ENCODE peak calls at places on chromosomes 4 and X, in eight cellular contexts. One of them, this sample, is unnamed.

GRCh38 chr4:91426725-91427124 is 877.0 kb upstream of the GRID2 start:
- DNase-seq in cardiac fibroblast: no peak
- DNase-seq in IMR-90: no peak
- DNase-seq in fibroblast of pulmonary artery: no peak
- DNase-seq in testis: no peak
- DNase-seq in mucosa of descending colon: no peak
- DNase-seq in K562: no peak
- DNase-seq in colonic mucosa: no peak
- DNase-seq in this sample: no peak

GRCh38 chrX:41337140-41337539 is 3.2 kb downstream of the DDX3X start:
- DNase-seq in cardiac fibroblast: no peak
- DNase-seq in testis: no peak
- DNase-seq in mucosa of descending colon: no peak
- DNase-seq in fibroblast of pulmonary artery: no peak
- DNase-seq in colonic mucosa: no peak
- DNase-seq in K562: no peak
- DNase-seq in IMR-90: peak; percentile 7
- DNase-seq in this sample: no peak

GRCh38 chrX:118523920-118524319 is 28.3 kb downstream of the DOCK11 start:
- DNase-seq in K562: no peak
- DNase-seq in IMR-90: no peak
- DNase-seq in fibroblast of pulmonary artery: no peak
- DNase-seq in colonic mucosa: no peak
- DNase-seq in cardiac fibroblast: no peak
- DNase-seq in testis: no peak
- DNase-seq in mucosa of descending colon: no peak
- DNase-seq in this sample: no peak

GRCh38 chrX:26442340-26442739 is 226.4 kb downstream of the MAGEB5 start:
- DNase-seq in mucosa of descending colon: no peak
- DNase-seq in fibroblast of pulmonary artery: peak; percentile 44
- DNase-seq in colonic mucosa: no peak
- DNase-seq in IMR-90: peak; percentile 26
- DNase-seq in K562: no peak
- DNase-seq in testis: peak; percentile 13
- DNase-seq in cardiac fibroblast: peak; percentile 2
- DNase-seq in this sample: no peak

GRCh38 chrX:87409113-87409841 is 108.3 kb upstream of the KLHL4 start:
- DNase-seq in testis: peak; percentile 81
- DNase-seq in fibroblast of pulmonary artery: peak; percentile 95
- DNase-seq in mucosa of descending colon: peak; percentile 47
- DNase-seq in cardiac fibroblast: peak; percentile 95
- DNase-seq in IMR-90: peak; percentile 24
- DNase-seq in K562: peak; percentile 10
- DNase-seq in colonic mucosa: peak; percentile 18
- DNase-seq in this sample: no peak

GRCh38 chr4:146098978-146099377 is 76.5 kb upstream of the LSM6 start:
- DNase-seq in colonic mucosa: no peak
- DNase-seq in K562: no peak
- DNase-seq in mucosa of descending colon: no peak
- DNase-seq in IMR-90: no peak
- DNase-seq in fibroblast of pulmonary artery: no peak
- DNase-seq in testis: no peak
- DNase-seq in cardiac fibroblast: no peak
- DNase-seq in this sample: no peak

GRCh38 chr4:110165382-110166285 is 32.8 kb downstream of the ELOVL6 start:
- DNase-seq in fibroblast of pulmonary artery: peak; percentile 39
- DNase-seq in testis: no peak
- DNase-seq in K562: no peak
- DNase-seq in colonic mucosa: peak; percentile 48
- DNase-seq in mucosa of descending colon: no peak
- DNase-seq in IMR-90: peak; percentile 83
- DNase-seq in cardiac fibroblast: peak; percentile 35
- DNase-seq in this sample: peak; percentile 22

GRCh38 chrX:51798701-51799100 is 55.5 kb downstream of the GSPT2 start:
- DNase-seq in testis: no peak
- DNase-seq in IMR-90: no peak
- DNase-seq in cardiac fibroblast: no peak
- DNase-seq in fibroblast of pulmonary artery: no peak
- DNase-seq in colonic mucosa: no peak
- DNase-seq in mucosa of descending colon: no peak
- DNase-seq in K562: no peak
- DNase-seq in this sample: no peak

GRCh38 chr4:71545168-71545567 is 206.3 kb downstream of the SLC4A4 start:
- DNase-seq in fibroblast of pulmonary artery: peak; percentile 7
- DNase-seq in testis: no peak
- DNase-seq in K562: no peak
- DNase-seq in cardiac fibroblast: no peak
- DNase-seq in IMR-90: peak; percentile 59
- DNase-seq in colonic mucosa: no peak
- DNase-seq in mucosa of descending colon: no peak
- DNase-seq in this sample: no peak

GRCh38 chr4:131091896-131092295 is 1995.9 kb downstream of the C4orf33 start:
- DNase-seq in cardiac fibroblast: peak; percentile 45
- DNase-seq in mucosa of descending colon: no peak
- DNase-seq in colonic mucosa: no peak
- DNase-seq in fibroblast of pulmonary artery: peak; percentile 59
- DNase-seq in K562: no peak
- DNase-seq in testis: no peak
- DNase-seq in IMR-90: peak; percentile 4
- DNase-seq in this sample: no peak

GRCh38 chrX:21373637-21374162 is 518 bp upstream of the CNKSR2 start:
- DNase-seq in colonic mucosa: peak; percentile 48
- DNase-seq in cardiac fibroblast: no peak
- DNase-seq in testis: peak; percentile 13
- DNase-seq in mucosa of descending colon: peak; percentile 40
- DNase-seq in IMR-90: no peak
- DNase-seq in K562: no peak
- DNase-seq in fibroblast of pulmonary artery: no peak
- DNase-seq in this sample: no peak

GRCh38 chrX:34631826-34632225 is 25.3 kb downstream of the TMEM47 start:
- DNase-seq in fibroblast of pulmonary artery: peak; percentile 69
- DNase-seq in K562: no peak
- DNase-seq in testis: no peak
- DNase-seq in cardiac fibroblast: peak; percentile 73
- DNase-seq in mucosa of descending colon: no peak
- DNase-seq in colonic mucosa: no peak
- DNase-seq in IMR-90: peak; percentile 30
- DNase-seq in this sample: no peak

GRCh38 chrX:105695451-105695850 is 126.9 kb upstream of the NRK start:
- DNase-seq in K562: no peak
- DNase-seq in fibroblast of pulmonary artery: peak; percentile 65
- DNase-seq in mucosa of descending colon: no peak
- DNase-seq in testis: no peak
- DNase-seq in colonic mucosa: no peak
- DNase-seq in IMR-90: peak; percentile 20
- DNase-seq in cardiac fibroblast: peak; percentile 23
- DNase-seq in this sample: no peak

GRCh38 chr4:13054410-13054970 is 429.6 kb downstream of the RAB28 start:
- DNase-seq in colonic mucosa: no peak
- DNase-seq in K562: no peak
- DNase-seq in testis: no peak
- DNase-seq in IMR-90: no peak
- DNase-seq in fibroblast of pulmonary artery: no peak
- DNase-seq in mucosa of descending colon: no peak
- DNase-seq in cardiac fibroblast: no peak
- DNase-seq in this sample: no peak

GRCh38 chr4:167622481-167623240 is 388.4 kb upstream of the SPOCK3 start:
- DNase-seq in cardiac fibroblast: peak; percentile 73
- DNase-seq in mucosa of descending colon: no peak
- DNase-seq in K562: peak; percentile 17
- DNase-seq in fibroblast of pulmonary artery: peak; percentile 73
- DNase-seq in testis: peak; percentile 79
- DNase-seq in colonic mucosa: peak; percentile 34
- DNase-seq in IMR-90: peak; percentile 19
- DNase-seq in this sample: peak; percentile 78

GRCh38 chrX:154444001-154444754 is at the start of gene FAM50A:
- DNase-seq in IMR-90: peak; percentile 42
- DNase-seq in cardiac fibroblast: peak; percentile 65
- DNase-seq in fibroblast of pulmonary artery: peak; percentile 53
- DNase-seq in K562: peak; percentile 86
- DNase-seq in testis: peak; percentile 82
- DNase-seq in mucosa of descending colon: peak; percentile 87
- DNase-seq in colonic mucosa: peak; percentile 79
- DNase-seq in this sample: peak; percentile 79

GRCh38 chr4:43837171-43837570 is 611.4 kb downstream of the KCTD8 start:
- DNase-seq in IMR-90: no peak
- DNase-seq in testis: no peak
- DNase-seq in cardiac fibroblast: no peak
- DNase-seq in mucosa of descending colon: no peak
- DNase-seq in fibroblast of pulmonary artery: no peak
- DNase-seq in colonic mucosa: no peak
- DNase-seq in K562: no peak
- DNase-seq in this sample: no peak

GRCh38 chrX:123876177-123876576 is 16.3 kb downstream of the XIAP start:
- DNase-seq in testis: no peak
- DNase-seq in cardiac fibroblast: no peak
- DNase-seq in mucosa of descending colon: no peak
- DNase-seq in fibroblast of pulmonary artery: no peak
- DNase-seq in colonic mucosa: no peak
- DNase-seq in IMR-90: no peak
- DNase-seq in K562: no peak
- DNase-seq in this sample: no peak

GRCh38 chr4:114867291-114867690 is 246.1 kb downstream of the NDST4 start:
- DNase-seq in fibroblast of pulmonary artery: no peak
- DNase-seq in IMR-90: no peak
- DNase-seq in K562: no peak
- DNase-seq in cardiac fibroblast: no peak
- DNase-seq in testis: no peak
- DNase-seq in colonic mucosa: no peak
- DNase-seq in mucosa of descending colon: no peak
- DNase-seq in this sample: no peak

GRCh38 chr4:168598191-168598590 is 101.3 kb downstream of the PALLD start:
- DNase-seq in mucosa of descending colon: no peak
- DNase-seq in IMR-90: no peak
- DNase-seq in K562: no peak
- DNase-seq in colonic mucosa: no peak
- DNase-seq in cardiac fibroblast: peak; percentile 75
- DNase-seq in testis: no peak
- DNase-seq in fibroblast of pulmonary artery: peak; percentile 79
- DNase-seq in this sample: no peak

GRCh38 chr4:145203400-145203799 is 23.0 kb upstream of the OTUD4 start:
- DNase-seq in IMR-90: no peak
- DNase-seq in fibroblast of pulmonary artery: no peak
- DNase-seq in colonic mucosa: no peak
- DNase-seq in testis: no peak
- DNase-seq in K562: no peak
- DNase-seq in cardiac fibroblast: no peak
- DNase-seq in mucosa of descending colon: no peak
- DNase-seq in this sample: no peak

GRCh38 chr4:112361181-112361791 is 64.1 kb downstream of the ALPK1 start:
- DNase-seq in K562: no peak
- DNase-seq in testis: no peak
- DNase-seq in fibroblast of pulmonary artery: peak; percentile 7
- DNase-seq in cardiac fibroblast: peak; percentile 26
- DNase-seq in mucosa of descending colon: no peak
- DNase-seq in colonic mucosa: no peak
- DNase-seq in IMR-90: peak; percentile 27
- DNase-seq in this sample: no peak
- TF ChIP-seq CTCF in K562: no peak
- TF ChIP-seq CTCF in testis: no peak
- TF ChIP-seq CTCF in fibroblast of pulmonary artery: no peak
- TF ChIP-seq CTCF in cardiac fibroblast: no peak
- TF ChIP-seq CTCF in mucosa of descending colon: no peak
- TF ChIP-seq CTCF in colonic mucosa: no peak
- TF ChIP-seq CTCF in IMR-90: no peak
- TF ChIP-seq CTCF in this sample: no peak

GRCh38 chr4:138555584-138555983 is 313.4 kb upstream of the SLC7A11 start:
- DNase-seq in mucosa of descending colon: no peak
- DNase-seq in fibroblast of pulmonary artery: peak; percentile 53
- DNase-seq in K562: no peak
- DNase-seq in IMR-90: no peak
- DNase-seq in testis: no peak
- DNase-seq in cardiac fibroblast: peak; percentile 29
- DNase-seq in colonic mucosa: no peak
- DNase-seq in this sample: no peak
- TF ChIP-seq CTCF in mucosa of descending colon: no peak
- TF ChIP-seq CTCF in fibroblast of pulmonary artery: peak; percentile 45
- TF ChIP-seq CTCF in K562: peak; percentile 65
- TF ChIP-seq CTCF in IMR-90: no peak
- TF ChIP-seq CTCF in testis: no peak
- TF ChIP-seq CTCF in cardiac fibroblast: peak; percentile 32
- TF ChIP-seq CTCF in colonic mucosa: no peak
- TF ChIP-seq CTCF in this sample: no peak

GRCh38 chr4:142881331-142881730 is 35.2 kb upstream of the INPP4B start:
- DNase-seq in cardiac fibroblast: no peak
- DNase-seq in IMR-90: no peak
- DNase-seq in testis: no peak
- DNase-seq in colonic mucosa: no peak
- DNase-seq in mucosa of descending colon: no peak
- DNase-seq in fibroblast of pulmonary artery: no peak
- DNase-seq in K562: no peak
- DNase-seq in this sample: no peak

GRCh38 chr4:142886566-142886965 is 40.5 kb upstream of the INPP4B start:
- DNase-seq in mucosa of descending colon: no peak
- DNase-seq in fibroblast of pulmonary artery: no peak
- DNase-seq in colonic mucosa: no peak
- DNase-seq in K562: no peak
- DNase-seq in IMR-90: no peak
- DNase-seq in cardiac fibroblast: no peak
- DNase-seq in testis: no peak
- DNase-seq in this sample: no peak

DNA sequence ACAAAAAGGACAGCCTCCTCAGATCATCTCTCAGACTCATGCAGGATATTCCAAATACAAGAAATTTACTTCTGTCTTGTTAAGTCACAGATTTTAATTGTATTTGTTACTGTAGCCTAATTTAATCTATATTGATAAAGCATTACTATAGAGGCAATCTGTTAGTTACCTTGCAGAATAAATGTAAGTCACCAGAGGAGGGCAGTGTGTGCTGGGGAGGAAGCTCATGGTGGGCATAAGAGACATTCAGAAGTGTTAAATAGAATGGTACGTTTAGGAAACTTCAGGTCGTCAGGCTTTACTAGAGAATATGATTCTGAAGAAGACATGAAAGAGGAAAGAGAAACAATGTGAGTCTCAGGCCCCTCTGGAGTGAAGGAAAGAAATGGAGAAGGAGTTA is 37.3 kb upstream of the INPP4B start:
- DNase-seq in testis: no peak
- DNase-seq in colonic mucosa: no peak
- DNase-seq in fibroblast of pulmonary artery: no peak
- DNase-seq in IMR-90: peak; percentile 2
- DNase-seq in mucosa of descending colon: no peak
- DNase-seq in K562: no peak
- DNase-seq in cardiac fibroblast: peak; percentile 7
- DNase-seq in this sample: no peak
- TF ChIP-seq CTCF in testis: peak; percentile 29
- TF ChIP-seq CTCF in colonic mucosa: peak; percentile 32
- TF ChIP-seq CTCF in fibroblast of pulmonary artery: peak; percentile 25
- TF ChIP-seq CTCF in IMR-90: peak; percentile 28
- TF ChIP-seq CTCF in mucosa of descending colon: no peak
- TF ChIP-seq CTCF in K562: no peak
- TF ChIP-seq CTCF in cardiac fibroblast: peak; percentile 11
- TF ChIP-seq CTCF in this sample: peak; percentile 43

DNA sequence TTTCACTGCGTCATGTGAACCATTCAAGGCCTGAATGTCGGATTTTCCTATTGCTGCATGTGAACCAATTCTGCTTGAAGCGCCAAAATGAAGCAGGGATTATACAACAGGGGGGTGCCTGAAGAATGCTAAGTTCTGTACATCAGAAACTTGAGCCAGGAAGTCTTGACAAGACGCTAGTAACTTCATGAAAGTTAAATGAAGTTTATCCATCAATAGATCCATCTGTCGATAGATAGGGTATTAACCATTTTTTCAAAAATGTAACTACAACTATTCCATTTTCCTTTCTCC is 590 bp upstream of the NAF1 start:
- DNase-seq in fibroblast of pulmonary artery: peak; percentile 44
- DNase-seq in mucosa of descending colon: no peak
- DNase-seq in cardiac fibroblast: peak; percentile 39
- DNase-seq in colonic mucosa: no peak
- DNase-seq in testis: no peak
- DNase-seq in IMR-90: peak; percentile 23
- DNase-seq in K562: no peak
- DNase-seq in this sample: no peak
- TF ChIP-seq CTCF in fibroblast of pulmonary artery: no peak
- TF ChIP-seq CTCF in mucosa of descending colon: no peak
- TF ChIP-seq CTCF in cardiac fibroblast: no peak
- TF ChIP-seq CTCF in colonic mucosa: no peak
- TF ChIP-seq CTCF in testis: no peak
- TF ChIP-seq CTCF in IMR-90: no peak
- TF ChIP-seq CTCF in K562: no peak
- TF ChIP-seq CTCF in this sample: no peak